ENCODE peak calls at places on chromosome 11, in seven cellular contexts. X, Y, D, F, M, Q and Z are unnamed samples.

GRCh38 chr11:121451982-121452608 is at the start of gene SORL1:
- DNase-seq in X (peak), Y (peak), Q (peak), M (no peak), F (peak), D (peak), Z (no peak)

GRCh38 chr11:32210601-32211000 is 119.7 kb downstream of the RCN1 start:
- DNase-seq in Y (no peak), M (no peak), Q (no peak), X (peak), F (no peak), D (no peak), Z (no peak)

GRCh38 chr11:68988486-68988885 is 7.7 kb upstream of the MRGPRD start:
- DNase-seq in Q (no peak), Y (no peak), D (no peak), M (no peak), F (no peak), X (no peak), Z (no peak)

GRCh38 chr11:76801205-76801604 is 18.0 kb downstream of the TSKU start:
- DNase-seq in D (no peak), Y (no peak), F (no peak), X (no peak), M (no peak), Q (no peak), Z (no peak)

GRCh38 chr11:75200051-75200450 is 40.5 kb upstream of the TPBGL start:
- DNase-seq in X (peak), Y (no peak), F (no peak), Q (peak), M (no peak), D (peak), Z (no peak)

GRCh38 chr11:16605440-16605970 is 132.9 kb upstream of the C11orf58 start:
- DNase-seq in D (peak), M (no peak), Y (peak), Q (peak), F (peak), X (peak), Z (no peak)

GRCh38 chr11:59559886-59560285 is 48.5 kb downstream of the OR4D9 start:
- DNase-seq in X (no peak), Y (no peak), F (no peak), D (no peak), Q (no peak), M (no peak), Z (no peak)

GRCh38 chr11:18770479-18771125 is 21.0 kb downstream of the PTPN5 start:
- DNase-seq in D (no peak), Y (no peak), X (no peak), M (no peak), Q (no peak), F (no peak), Z (no peak)

GRCh38 chr11:3865388-3866193 is 10.1 kb downstream of the STIM1 start:
- DNase-seq in X (peak), Y (peak), M (no peak), F (peak), Q (peak), D (no peak), Z (peak)

GRCh38 chr11:35265755-35266454 is 126.9 kb downstream of the CD44 start:
- DNase-seq in Y (peak), M (no peak), D (no peak), F (no peak), Q (no peak), X (no peak), Z (no peak)

GRCh38 chr11:67266424-67267187 is at the start of gene GRK2:
- DNase-seq in F (peak), D (peak), X (peak), M (no peak), Y (no peak), Q (peak), Z (no peak)

GRCh38 chr11:125168875-125169537 is 4.5 kb downstream of the PKNOX2 start:
- DNase-seq in Q (no peak), X (peak), M (no peak), Y (no peak), D (no peak), F (peak), Z (no peak)

GRCh38 chr11:121482231-121483129 is 29.7 kb upstream of the SORL1-AS1 start:
- DNase-seq in M (no peak), D (no peak), F (no peak), Q (no peak), X (peak), Y (peak), Z (no peak)

GRCh38 chr11:14499178-14499559 is 442 bp downstream of the COPB1 start:
- DNase-seq in Q (peak), M (no peak), F (peak), X (peak), Y (peak), D (no peak), Z (no peak)

DNA sequence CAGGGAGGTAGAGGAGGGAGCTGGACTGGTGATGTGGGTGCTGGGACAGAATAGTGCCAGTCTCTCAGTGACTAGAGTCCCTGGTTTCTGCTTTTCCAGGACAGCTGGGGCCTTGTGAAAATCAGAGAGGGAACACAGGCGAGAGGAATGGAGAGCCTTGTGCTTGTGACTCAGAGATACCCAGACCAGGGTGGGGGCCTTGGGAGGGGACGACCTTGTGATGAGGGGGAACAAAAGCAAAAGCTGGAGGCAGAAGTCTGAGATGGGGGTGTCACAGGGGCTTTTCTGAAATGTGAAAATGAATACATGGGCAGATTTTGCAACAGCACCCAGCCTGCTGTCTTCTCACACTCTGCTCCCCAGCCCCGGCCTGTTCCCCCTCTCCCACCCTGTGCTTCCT is 3.4 kb upstream of the NR1H3 start:
- DNase-seq in Y (peak), Q (no peak), X (peak), M (no peak), D (no peak), F (peak), Z (no peak)
- H3K4me3 ChIP-seq in Y (no peak), Q (no peak), X (no peak), M (no peak), D (no peak), F (no peak), Z (no peak)

DNA sequence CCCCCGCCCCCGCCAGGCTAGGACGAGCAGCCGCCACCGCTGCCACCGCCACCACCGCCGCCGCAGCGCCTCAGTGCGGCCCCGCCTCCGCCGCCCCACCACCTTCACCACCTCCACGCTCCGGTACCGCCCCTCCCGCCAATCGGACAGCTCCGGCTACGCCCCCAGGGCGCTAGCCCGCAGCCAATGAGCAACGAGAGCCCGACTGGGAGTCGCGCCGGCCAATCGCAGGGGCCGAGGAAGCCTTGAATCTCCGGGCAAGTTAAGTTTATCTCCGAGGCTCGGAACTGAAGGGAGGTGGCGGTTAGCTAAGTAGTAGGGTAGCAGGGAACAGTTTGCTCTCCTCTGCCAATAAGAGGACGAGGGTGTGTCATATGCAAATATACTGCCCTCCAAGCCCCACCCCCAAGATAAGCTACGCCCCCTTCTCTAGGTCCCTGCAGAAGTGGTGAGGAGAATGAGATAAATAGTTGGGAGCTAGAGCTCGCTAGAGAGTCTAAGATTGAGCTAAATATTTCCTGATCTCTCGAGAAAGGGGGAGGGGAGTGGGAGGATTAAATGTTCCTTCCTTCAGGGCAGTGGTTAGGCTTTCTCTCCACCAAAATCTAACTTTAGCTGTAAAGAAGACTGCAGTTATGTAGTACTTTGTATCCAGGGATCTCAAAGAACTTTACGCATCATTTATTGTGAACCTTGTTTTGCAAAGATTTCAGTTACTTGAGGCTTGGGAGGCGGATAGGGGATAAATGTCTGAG is at the start of gene SESN3:
- DNase-seq in F (peak), Y (peak), M (peak), Q (peak), D (peak), X (peak), Z (peak)
- TF ChIP-seq CTCF in F (no peak), Y (no peak), M (no peak), Q (peak), D (no peak), X (no peak), Z (no peak)

GRCh38 chr11:122976734-122977454 is 4.7 kb downstream of the BSX start:
- DNase-seq in D (no peak), M (no peak), F (no peak), Y (no peak), X (no peak), Q (no peak), Z (no peak)
- H3K4me3 ChIP-seq in D (no peak), M (no peak), F (no peak), Y (no peak), X (no peak), Q (no peak), Z (no peak)

GRCh38 chr11:65204646-65205601 is 23.2 kb downstream of the CAPN1 start:
- DNase-seq in Q (no peak), D (peak), F (peak), Y (peak), M (no peak), X (peak), Z (no peak)

GRCh38 chr11:65207918-65208784 is 26.4 kb downstream of the CAPN1 start:
- DNase-seq in D (no peak), Q (no peak), Y (no peak), F (no peak), M (no peak), X (no peak), Z (no peak)

GRCh38 chr11:65205602-65205967 is 23.9 kb downstream of the CAPN1 start:
- DNase-seq in X (no peak), Y (no peak), Q (no peak), M (no peak), D (no peak), F (no peak), Z (no peak)

GRCh38 chr11:65206441-65206841 is 24.7 kb downstream of the CAPN1 start:
- DNase-seq in Q (no peak), Y (no peak), X (no peak), D (no peak), F (no peak), M (no peak), Z (no peak)

DNA sequence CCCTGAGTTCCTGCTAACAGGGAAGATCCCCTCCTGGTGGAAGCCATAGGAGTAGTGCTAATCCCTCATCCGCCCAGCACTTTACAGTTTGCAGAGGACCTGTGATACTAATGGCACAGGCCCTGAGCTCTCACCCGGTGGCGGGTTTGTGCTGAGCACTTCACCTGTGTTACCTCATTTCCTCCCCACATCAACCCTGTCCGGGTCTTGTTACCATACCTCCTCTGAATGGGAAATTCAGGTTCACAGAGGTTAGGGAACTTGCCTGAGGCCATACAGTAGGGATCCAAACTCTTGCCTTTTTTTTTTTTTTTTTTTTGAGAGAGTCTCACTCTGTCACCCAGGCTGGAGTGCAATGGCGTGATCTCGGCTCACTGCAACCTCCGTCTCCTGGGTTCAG is 25.2 kb downstream of the CAPN1 start:
- DNase-seq in Y (no peak), X (no peak), Q (no peak), F (no peak), D (no peak), M (no peak), Z (no peak)
- TF ChIP-seq CTCF in Y (no peak), X (no peak), Q (no peak), F (no peak), D (no peak), M (no peak), Z (no peak)

GRCh38 chr11:2138436-2139117 is 612 bp downstream of the IGF2 start:
- DNase-seq in M (no peak), X (peak), Y (no peak), Q (no peak), D (no peak), F (peak), Z (no peak)

GRCh38 chr11:2139118-2139490 is at the start of gene IGF2:
- DNase-seq in Y (no peak), X (peak), M (no peak), Q (no peak), F (peak), D (no peak), Z (no peak)

GRCh38 chr11:2137202-2138071 is 1.8 kb downstream of the IGF2 start:
- DNase-seq in X (peak), M (no peak), Q (peak), Y (peak), F (peak), D (no peak), Z (peak)

GRCh38 chr11:2136952-2137201 is 2.3 kb downstream of the IGF2 start:
- DNase-seq in Y (no peak), D (no peak), Q (no peak), F (no peak), M (no peak), X (no peak), Z (no peak)

GRCh38 chr11:2138075-2138435 is 1.1 kb downstream of the IGF2 start:
- DNase-seq in F (peak), X (no peak), Y (no peak), M (no peak), Q (no peak), D (no peak), Z (no peak)
- H3K4me3 ChIP-seq in F (no peak), X (no peak), Y (peak), M (no peak), Q (no peak), D (peak), Z (peak)

GRCh38 chr11:103610435-103610834 is 426.0 kb upstream of the DDI1 start:
- DNase-seq in F (peak), Q (no peak), Y (no peak), D (no peak), M (no peak), X (no peak), Z (no peak)

GRCh38 chr11:103604310-103604709 is 432.1 kb upstream of the DDI1 start:
- DNase-seq in D (no peak), M (no peak), Q (no peak), X (no peak), F (no peak), Y (no peak), Z (no peak)

GRCh38 chr11:103608566-103608965 is 427.9 kb upstream of the DDI1 start:
- DNase-seq in Q (no peak), D (no peak), M (no peak), F (peak), Y (no peak), X (peak), Z (no peak)

DNA sequence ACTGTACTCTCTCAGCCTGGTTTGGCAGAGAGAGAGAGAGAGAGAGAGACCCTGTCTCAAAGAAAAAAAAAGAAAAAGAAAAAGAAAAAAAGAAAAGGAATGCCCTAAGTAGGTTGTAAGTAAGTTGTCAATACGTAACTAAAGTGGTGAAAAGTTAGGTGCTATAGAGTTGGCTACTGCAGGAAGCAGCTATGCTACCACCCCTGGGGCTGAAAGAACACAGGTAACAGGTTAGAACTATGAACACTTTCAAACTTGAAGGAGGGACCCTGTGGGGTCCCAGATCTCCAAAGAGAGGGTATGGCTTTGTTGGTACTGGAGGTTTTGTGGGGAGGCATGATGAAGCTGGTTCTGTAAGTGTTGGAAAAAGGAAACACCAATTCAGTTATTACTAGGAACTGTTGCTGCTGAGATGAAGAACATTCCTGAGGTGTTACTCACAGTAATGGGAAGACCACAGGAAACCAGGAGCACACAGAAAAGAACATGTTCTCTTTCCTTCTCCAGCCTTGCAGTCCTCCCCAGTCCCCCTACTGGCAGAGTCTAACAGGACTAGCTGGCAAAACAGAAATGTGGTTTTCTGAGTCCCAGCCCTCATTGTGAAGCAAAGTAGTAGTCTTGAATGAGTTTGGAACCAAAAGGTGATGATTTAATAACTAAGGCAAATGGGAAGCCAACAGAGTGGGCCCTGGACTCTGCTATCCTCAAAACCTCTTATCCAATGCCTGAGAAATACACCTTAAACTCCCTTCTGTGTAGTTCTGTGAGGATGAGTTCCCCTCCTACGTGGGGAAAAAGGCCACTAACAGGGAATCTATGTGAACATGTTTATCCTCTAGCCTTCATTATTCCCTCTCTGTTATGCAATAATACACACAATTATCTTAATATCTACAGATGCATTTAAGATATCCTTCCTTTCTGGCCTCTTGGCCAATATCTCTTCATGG is 427.0 kb upstream of the DDI1 start:
- DNase-seq in M (peak), Q (no peak), D (no peak), X (peak), Y (peak), F (peak), Z (peak)
- TF ChIP-seq CTCF in M (peak), Q (no peak), D (peak), X (peak), Y (peak), F (peak), Z (peak)

GRCh38 chr11:126989942-126990715 is 10.4 kb downstream of the KIRREL3 start:
- DNase-seq in Q (peak), M (peak), X (peak), Y (peak), D (peak), F (peak), Z (peak)
- H3K4me3 ChIP-seq in Q (no peak), M (no peak), X (no peak), Y (no peak), D (no peak), F (peak), Z (peak)

DNA sequence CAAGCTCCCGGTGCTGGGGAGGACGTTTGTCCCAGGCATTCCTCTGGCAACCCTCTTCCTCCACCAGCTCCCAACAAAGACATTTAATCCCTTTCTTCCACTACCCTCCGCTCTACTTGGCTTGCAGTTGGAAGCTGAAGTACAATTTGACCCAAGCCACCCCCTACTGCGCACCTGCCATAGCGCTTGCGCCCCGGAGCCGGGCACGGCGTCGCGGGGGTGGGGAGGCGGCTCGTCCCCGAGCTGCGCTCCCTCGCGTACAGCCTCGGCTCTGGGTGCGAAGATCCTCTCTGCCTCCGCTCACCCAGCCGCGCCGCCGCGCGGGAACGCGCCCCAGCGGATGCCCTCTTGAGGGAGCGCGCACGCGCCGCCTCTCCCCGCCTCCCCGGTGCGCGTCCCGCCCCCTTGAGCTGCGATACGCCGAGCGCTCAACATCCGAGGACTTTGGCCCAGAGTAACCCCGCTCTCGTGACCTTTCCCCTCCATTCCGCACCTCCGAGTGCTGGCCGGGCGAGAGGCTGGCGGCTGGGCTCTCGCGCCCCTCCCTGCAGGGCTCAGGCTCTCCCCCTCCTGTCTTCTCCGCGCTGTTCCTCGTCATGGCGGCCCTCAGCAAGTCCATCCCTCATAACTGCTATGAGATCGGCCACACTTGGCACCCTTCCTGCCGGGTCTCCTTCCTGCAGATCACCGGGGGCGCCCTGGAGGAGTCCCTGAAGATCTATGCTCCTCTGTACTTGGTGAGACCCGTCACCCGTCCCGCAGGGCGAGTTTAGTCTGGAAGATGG is at the start of gene TMEM135:
- DNase-seq in Q (peak), M (peak), X (peak), Y (peak), F (peak), D (peak), Z (peak)
- TF ChIP-seq CTCF in Q (no peak), M (no peak), X (no peak), Y (no peak), F (peak), D (no peak), Z (no peak)